ENCODE peak calls at places on chromosomes 16 and 17, in four cellular contexts. T is A549, S is B cell, B is stomach. I is an unnamed sample.
A peak's percentile ranks its signal among the peaks of the same experiment; 100 is the strongest.

GRCh38 chr16:12317856-12318591 is 341.5 kb downstream of the SNX29 start:
- DNase-seq in T (no peak), S (no peak), B (no peak), I (no peak)

GRCh38 chr17:59508999-59509398 is 56.4 kb upstream of the DHX40 start:
- DNase-seq in T (no peak), S (no peak), B (no peak), I (no peak)

GRCh38 chr16:89122322-89122831 is 28.7 kb downstream of the ACSF3 start:
- DNase-seq in T (no peak), S (peak; percentile 85), B (peak; percentile 73), I (no peak)

GRCh38 chr16:87970206-87970605 is 19.0 kb downstream of the BANP start:
- DNase-seq in T (no peak), S (no peak), B (no peak), I (no peak)

GRCh38 chr17:44354582-44355309 is 8.9 kb downstream of the FAM171A2 start:
- DNase-seq in T (no peak), S (peak; percentile 94), B (no peak), I (no peak)

GRCh38 chr17:62626719-62627218 is 701 bp upstream of the MRC2 start:
- DNase-seq in T (peak; percentile 82), S (no peak), B (no peak), I (no peak)

GRCh38 chr17:17603178-17603894 is 11.8 kb upstream of the PEMT start:
- DNase-seq in T (no peak), S (no peak), B (no peak), I (no peak)

GRCh38 chr16:66651965-66652364 is 44.6 kb downstream of the CMTM4 start:
- DNase-seq in T (no peak), S (no peak), B (peak; percentile 32), I (no peak)

GRCh38 chr17:50053654-50053960 is 2.3 kb upstream of the ITGA3 start:
- DNase-seq in T (no peak), S (no peak), B (no peak), I (no peak)

GRCh38 chr17:66982011-66982508 is 17.6 kb downstream of the CACNG4 start:
- DNase-seq in T (no peak), S (no peak), B (peak; percentile 38), I (no peak)

GRCh38 chr17:80861892-80862291 is 129.7 kb upstream of the CHMP6 start:
- DNase-seq in T (peak; percentile 55), S (no peak), B (no peak), I (no peak)

GRCh38 chr17:6388416-6388815 is 46.5 kb downstream of the AIPL1 start:
- DNase-seq in T (no peak), S (no peak), B (no peak), I (no peak)

GRCh38 chr16:1460602-1461138 is 14.2 kb downstream of the CLCN7 start:
- DNase-seq in T (no peak), S (no peak), B (no peak), I (no peak)

GRCh38 chr17:71936977-71937376 is 183.8 kb upstream of the SOX9 start:
- DNase-seq in T (no peak), S (no peak), B (no peak), I (peak; percentile 42)

GRCh38 chr16:71368958-71369357 is 10.4 kb downstream of the CALB2 start:
- DNase-seq in T (no peak), S (no peak), B (no peak), I (no peak)

GRCh38 chr16:11162571-11163268 is 93.3 kb downstream of the SOCS1 start:
- DNase-seq in T (no peak), S (no peak), B (no peak), I (no peak)

GRCh38 chr17:57561072-57561861 is 183.8 kb downstream of the CCDC182 start:
- DNase-seq in T (no peak), S (no peak), B (no peak), I (no peak)

GRCh38 chr17:7261377-7262191 is 694 bp downstream of the CLDN7 start:
- DNase-seq in T (no peak), S (peak; percentile 87), B (no peak), I (peak; percentile 24)

GRCh38 chr16:2535644-2536021 is 2.2 kb upstream of the PDPK1 start:
- DNase-seq in T (no peak), S (peak; percentile 1), B (no peak), I (no peak)

GRCh38 chr16:27717726-27718125 is 167.8 kb downstream of the KATNIP start:
- DNase-seq in T (no peak), S (no peak), B (no peak), I (no peak)

GRCh38 chr16:75572859-75573542 is 6.8 kb downstream of the GABARAPL2 start:
- DNase-seq in T (no peak), S (no peak), B (no peak), I (no peak)

GRCh38 chr16:50469121-50469743 is 79.0 kb upstream of the NKD1 start:
- DNase-seq in T (no peak), S (no peak), B (no peak), I (no peak)

GRCh38 chr17:2122641-2123302 is 67.9 kb downstream of the HIC1 start:
- DNase-seq in T (no peak), S (peak; percentile 33), B (peak; percentile 34), I (no peak)
- TF ChIP-seq CTCF in T (no peak), S (no peak), B (no peak), I (no peak)

GRCh38 chr17:37699285-37699973 is 45.4 kb downstream of the HNF1B start:
- DNase-seq in T (no peak), S (no peak), B (no peak), I (no peak)

GRCh38 chr17:37698856-37699255 is 46.0 kb downstream of the HNF1B start:
- DNase-seq in T (no peak), S (no peak), B (no peak), I (no peak)

GRCh38 chr17:37700881-37701280 is 44.0 kb downstream of the HNF1B start:
- DNase-seq in T (no peak), S (no peak), B (no peak), I (no peak)

GRCh38 chr17:37701424-37702020 is 43.3 kb downstream of the HNF1B start:
- DNase-seq in T (peak; percentile 75), S (peak; percentile 70), B (peak; percentile 63), I (peak; percentile 93)

GRCh38 chr17:37702605-37703004 is 42.3 kb downstream of the HNF1B start:
- DNase-seq in T (peak; percentile 77), S (no peak), B (no peak), I (peak; percentile 90)
- TF ChIP-seq CTCF in T (peak; percentile 54), S (no peak), B (no peak), I (peak; percentile 59)

DNA sequence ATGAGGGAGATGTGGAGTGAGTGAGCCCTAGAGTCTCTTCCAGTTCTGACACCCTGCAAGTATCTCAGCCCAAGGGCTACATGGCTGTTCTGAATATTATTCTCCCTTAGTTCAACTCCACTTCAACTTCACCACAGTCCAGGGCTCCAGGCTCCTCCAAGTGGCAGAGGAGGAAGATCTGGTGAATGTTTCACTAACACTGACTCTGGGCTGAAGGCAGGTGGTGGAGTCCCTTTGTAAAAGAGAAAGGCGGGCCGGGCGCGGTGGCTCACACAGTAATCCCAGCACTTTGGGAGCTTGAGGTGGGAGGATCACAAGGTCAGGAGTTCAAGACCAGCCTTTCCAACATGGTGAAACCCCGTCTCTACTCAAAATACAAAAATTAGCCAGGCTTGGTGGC is 13.6 kb downstream of the CCDC92B start:
- DNase-seq in T (no peak), S (no peak), B (no peak), I (no peak)
- TF ChIP-seq CTCF in T (no peak), S (no peak), B (no peak), I (no peak)

GRCh38 chr17:19719365-19720209 is 3.2 kb upstream of the SLC47A2 start:
- DNase-seq in T (peak; percentile 82), S (no peak), B (no peak), I (no peak)

GRCh38 chr17:19717411-19717908 is 1.1 kb upstream of the SLC47A2 start:
- DNase-seq in T (no peak), S (peak; percentile 25), B (no peak), I (no peak)

GRCh38 chr17:19720210-19720475 is 3.8 kb upstream of the SLC47A2 start:
- DNase-seq in T (no peak), S (peak; percentile 22), B (no peak), I (no peak)

GRCh38 chr17:19718041-19718612 is 1.7 kb upstream of the SLC47A2 start:
- DNase-seq in T (no peak), S (peak; percentile 27), B (no peak), I (no peak)

GRCh38 chr17:19718613-19719364 is 2.4 kb upstream of the SLC47A2 start:
- DNase-seq in T (no peak), S (peak; percentile 35), B (no peak), I (no peak)
- TF ChIP-seq CTCF in T (peak; percentile 43), S (no peak), B (no peak), I (no peak)

GRCh38 chr16:53220585-53220984 is 165.8 kb downstream of the CHD9 start:
- DNase-seq in T (no peak), S (no peak), B (no peak), I (no peak)
- TF ChIP-seq CTCF in T (peak; percentile 12), S (peak; percentile 48), B (no peak), I (no peak)

DNA sequence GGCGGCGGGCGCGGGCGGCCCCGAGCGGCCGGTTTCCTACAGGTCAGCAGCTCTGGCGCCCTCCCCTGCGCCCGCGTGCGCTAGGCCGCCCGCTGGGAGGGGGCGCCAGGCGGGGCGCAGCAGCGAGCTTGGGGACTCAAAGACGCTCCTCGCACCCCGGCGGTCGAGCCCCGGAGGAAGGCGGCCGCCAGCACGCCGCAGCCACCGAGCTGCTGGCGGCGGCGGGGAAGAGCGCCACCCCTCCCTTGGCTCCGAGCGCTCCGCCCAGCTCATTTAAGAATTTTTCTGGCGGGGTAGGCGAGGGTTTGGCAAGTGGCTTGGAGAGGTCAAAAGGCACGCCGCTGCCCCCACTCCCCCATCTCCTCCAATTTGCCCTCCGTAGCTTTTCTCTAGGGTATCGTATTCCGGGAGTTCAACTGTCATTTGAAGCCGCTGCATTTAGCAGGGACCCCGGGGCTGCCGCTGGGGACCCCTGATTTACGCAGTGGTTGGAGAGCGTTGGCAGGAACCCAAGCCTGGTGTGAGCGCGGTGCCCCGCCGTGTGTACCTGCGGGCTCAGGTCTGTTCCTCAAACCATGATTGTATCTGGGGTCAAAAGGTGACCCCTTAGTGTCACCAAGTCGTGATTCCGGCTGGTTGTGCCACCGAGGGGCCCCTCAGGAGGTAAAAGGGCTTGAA is 59.5 kb upstream of the GSE1 start:
- DNase-seq in T (peak; percentile 62), S (peak; percentile 79), B (peak; percentile 79), I (peak; percentile 68)
- TF ChIP-seq CTCF in T (peak; percentile 59), S (no peak), B (no peak), I (no peak)

GRCh38 chr16:68707341-68708152 is 29.5 kb upstream of the CDH1 start:
- DNase-seq in T (peak; percentile 89), S (no peak), B (peak; percentile 86), I (peak; percentile 97)
- TF ChIP-seq CTCF in T (no peak), S (no peak), B (no peak), I (peak; percentile 72)

I was measured in Calu3.